ENCODE peak calls at places on chromosomes 6 and 20, in nine cellular contexts. I is A673, L is A549, R is HepG2, J is neuronal stem cell, Z is keratinocyte, X is BJ, P is uterus, B is brain microvascular endothelial cell. Y is an unnamed sample.

GRCh38 chr20:25314497-25315417 is 66.9 kb downstream of the PYGB start:
- DNase-seq in I (no peak), L (no peak), R (no peak), J (no peak), Z (no peak), X (no peak), P (peak; percentile 4), B (no peak), Y (no peak)

GRCh38 chr6:7390218-7390878 is 740 bp downstream of the RIOK1 start:
- DNase-seq in I (no peak), L (no peak), R (no peak), J (no peak), Z (no peak), X (no peak), P (no peak), B (no peak), Y (no peak)

GRCh38 chr6:2558861-2559811 is 191.6 kb downstream of the MYLK4 start:
- DNase-seq in I (no peak), L (no peak), R (no peak), J (no peak), Z (no peak), X (no peak), P (no peak), B (no peak), Y (no peak)

GRCh38 chr6:108174371-108175175 is 8.8 kb downstream of the NR2E1 start:
- DNase-seq in I (no peak), L (no peak), R (no peak), J (peak; percentile 69), Z (no peak), X (no peak), P (no peak), B (peak; percentile 24), Y (no peak)

GRCh38 chr6:68012822-68013221 is 622.3 kb upstream of the ADGRB3 start:
- DNase-seq in I (no peak), L (no peak), R (no peak), J (no peak), Z (no peak), X (no peak), P (no peak), B (no peak), Y (no peak)

GRCh38 chr20:62553136-62553837 is 77.5 kb upstream of the GATA5 start:
- DNase-seq in I (no peak), L (no peak), R (no peak), J (no peak), Z (no peak), X (no peak), P (no peak), B (no peak), Y (no peak)

GRCh38 chr6:17454316-17455005 is 61.1 kb downstream of the CAP2 start:
- DNase-seq in I (no peak), L (no peak), R (no peak), J (no peak), Z (no peak), X (peak; percentile 93), P (no peak), B (peak; percentile 21), Y (no peak)

GRCh38 chr6:14380421-14380820 is 262.8 kb downstream of the CD83 start:
- DNase-seq in I (peak; percentile 23), L (no peak), R (no peak), J (peak; percentile 87), Z (no peak), X (no peak), P (no peak), B (no peak), Y (no peak)

GRCh38 chr6:163243083-163243482 is 171.4 kb upstream of the QKI start:
- DNase-seq in I (no peak), L (no peak), R (no peak), J (no peak), Z (no peak), X (no peak), P (no peak), B (no peak), Y (no peak)

GRCh38 chr6:56424542-56425083 is 177.2 kb upstream of the COL21A1 start:
- DNase-seq in I (no peak), L (no peak), R (no peak), J (no peak), Z (no peak), X (no peak), P (no peak), B (no peak), Y (no peak)

GRCh38 chr20:62893700-62894099 is 32.1 kb upstream of the TCFL5 start:
- DNase-seq in I (no peak), L (no peak), R (no peak), J (no peak), Z (no peak), X (no peak), P (no peak), B (no peak), Y (no peak)

GRCh38 chr6:167737205-167737830 is 89.4 kb upstream of the AFDN start:
- DNase-seq in I (no peak), L (no peak), R (no peak), J (no peak), Z (no peak), X (no peak), P (no peak), B (no peak), Y (no peak)

GRCh38 chr6:77986380-77987034 is 333.7 kb downstream of the MEI4 start:
- DNase-seq in I (no peak), L (no peak), R (no peak), J (no peak), Z (no peak), X (no peak), P (no peak), B (no peak), Y (no peak)

GRCh38 chr20:63328716-63329275 is 32.4 kb downstream of the CHRNA4 start:
- DNase-seq in I (no peak), L (no peak), R (no peak), J (no peak), Z (no peak), X (no peak), P (no peak), B (no peak), Y (no peak)

GRCh38 chr6:9938801-9939200 is 476.1 kb downstream of the TFAP2A start:
- DNase-seq in I (no peak), L (no peak), R (no peak), J (no peak), Z (no peak), X (no peak), P (no peak), B (no peak), Y (no peak)

GRCh38 chr20:58150772-58151171 is 77.7 kb downstream of the ANKRD60 start:
- DNase-seq in I (no peak), L (no peak), R (no peak), J (peak; percentile 36), Z (no peak), X (no peak), P (no peak), B (no peak), Y (no peak)

DNA sequence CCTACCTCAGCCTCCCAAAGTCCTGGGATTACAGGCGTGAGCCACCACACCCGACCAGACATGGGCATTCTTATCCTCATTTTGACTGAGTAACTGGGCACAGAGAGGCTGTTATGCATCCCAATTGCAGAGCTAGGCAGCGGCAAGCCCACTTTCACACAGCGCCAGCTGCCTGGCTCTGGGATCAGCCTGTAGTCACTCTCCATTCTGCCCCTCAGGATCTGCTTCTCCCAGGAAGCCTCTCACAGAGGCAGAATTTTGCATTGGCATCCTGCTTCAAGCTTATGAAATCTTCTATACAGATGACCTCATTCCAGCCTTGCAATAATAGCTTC is 37.0 kb upstream of the IER3 start:
- DNase-seq in I (no peak), L (no peak), R (no peak), J (no peak), Z (no peak), X (no peak), P (no peak), B (no peak), Y (no peak)
- H3K4me3 ChIP-seq in I (peak overlapping the region; percentile 24), L (no peak overlapping the region), R (peak overlapping the region; percentile 1), J (no peak overlapping the region), Z (no peak overlapping the region), X (no peak overlapping the region), P (peak overlapping the region; percentile 7), B (no peak overlapping the region), Y (no peak overlapping the region)

GRCh38 chr6:169416249-169416648 is 162.6 kb upstream of the THBS2 start:
- DNase-seq in I (no peak), L (no peak), R (no peak), J (no peak), Z (no peak), X (no peak), P (no peak), B (no peak), Y (no peak)
- H3K4me3 ChIP-seq in I (no peak overlapping the region), L (no peak overlapping the region), R (no peak overlapping the region), J (no peak overlapping the region), Z (no peak overlapping the region), X (no peak overlapping the region), P (no peak overlapping the region), B (no peak overlapping the region), Y (no peak overlapping the region)

DNA sequence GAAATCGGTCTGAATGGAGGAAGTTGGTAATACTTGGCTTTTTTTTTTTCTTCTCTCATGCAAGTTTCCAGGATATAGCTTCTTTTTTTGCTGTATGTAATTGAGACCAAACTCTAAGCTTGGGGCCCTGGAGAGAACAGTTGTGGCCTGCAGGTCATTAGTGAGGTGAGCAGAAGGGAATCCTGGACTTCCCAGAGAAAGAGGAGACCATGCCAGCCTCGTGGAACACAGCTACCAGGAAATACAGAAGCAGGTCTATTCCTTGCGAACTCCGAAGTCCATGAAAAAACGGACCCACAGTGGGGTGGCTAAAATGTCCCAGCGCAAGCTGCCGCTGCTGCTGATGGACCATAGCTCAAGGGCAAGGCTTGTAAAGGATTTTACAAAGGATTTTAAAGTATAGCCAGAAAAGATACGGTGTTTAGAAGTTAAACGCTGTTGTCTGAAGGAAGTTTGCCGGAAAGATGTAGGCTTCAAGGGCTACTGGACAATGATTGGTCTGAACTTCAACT is 374.7 kb downstream of the UTRN start:
- DNase-seq in I (no peak), L (no peak), R (no peak), J (no peak), Z (no peak), X (no peak), P (no peak), B (no peak), Y (no peak)
- H3K4me3 ChIP-seq in I (no peak overlapping the region), L (no peak overlapping the region), R (no peak overlapping the region), J (no peak overlapping the region), Z (no peak overlapping the region), X (no peak overlapping the region), P (no peak overlapping the region), B (no peak overlapping the region), Y (no peak overlapping the region)

GRCh38 chr6:37242042-37242428 is 15.5 kb upstream of the TBC1D22B start:
- DNase-seq in I (no peak), L (no peak), R (no peak), J (no peak), Z (no peak), X (no peak), P (no peak), B (no peak), Y (no peak)

GRCh38 chr6:37244430-37245310 is 12.9 kb upstream of the TBC1D22B start:
- DNase-seq in I (no peak), L (no peak), R (peak; percentile 97), J (no peak), Z (peak; percentile 97), X (peak; percentile 100), P (peak; percentile 85), B (peak; percentile 100), Y (peak; percentile 100)

GRCh38 chr6:37242429-37243052 is 15.0 kb upstream of the TBC1D22B start:
- DNase-seq in I (peak; percentile 62), L (peak; percentile 52), R (peak; percentile 82), J (no peak), Z (peak; percentile 89), X (peak; percentile 97), P (peak; percentile 50), B (peak; percentile 97), Y (no peak)

GRCh38 chr6:37243816-37244370 is 13.7 kb upstream of the TBC1D22B start:
- DNase-seq in I (no peak), L (no peak), R (no peak), J (no peak), Z (no peak), X (no peak), P (no peak), B (no peak), Y (no peak)

GRCh38 chr6:37243131-37243815 is 14.3 kb upstream of the TBC1D22B start:
- DNase-seq in I (no peak), L (no peak), R (no peak), J (no peak), Z (no peak), X (no peak), P (no peak), B (no peak), Y (no peak)
- H3K4me3 ChIP-seq in I (no peak overlapping the region), L (peak overlapping the region; percentile 19), R (no peak overlapping the region), J (no peak overlapping the region), Z (peak overlapping the region; percentile 57), X (no peak overlapping the region), P (no peak overlapping the region), B (no peak overlapping the region), Y (no peak overlapping the region)